ENCODE peak calls at places on chromosome 1, in nine cellular contexts. A is astrocyte of the spinal cord, S is sigmoid colon, N is brain microvascular endothelial cell, Z is left ventricle myocardium inferior, L is neural progenitor cell, U is uterus, R is prostate gland, O is GM10248. P is an unnamed sample.

GRCh38 chr1:17010601-17011438 is 908 bp downstream of the ATP13A2 start:
- DNase-seq in A (no peak), S (no peak), N (no peak), Z (peak; percentile 77), L (peak; percentile 23), U (peak; percentile 42), R (no peak), O (no peak), P (no peak)

GRCh38 chr1:153532161-153532560 is 3.6 kb downstream of the S100A6 start:
- DNase-seq in A (no peak), S (peak; percentile 41), N (no peak), Z (no peak), L (no peak), U (no peak), R (no peak), O (no peak), P (no peak)

GRCh38 chr1:213720032-213720431 is 267.7 kb upstream of the PROX1 start:
- DNase-seq in A (no peak), S (no peak), N (no peak), Z (no peak), L (no peak), U (no peak), R (no peak), O (no peak), P (no peak)

GRCh38 chr1:1170891-1171550 is 2.7 kb upstream of the TTLL10 start:
- DNase-seq in A (no peak), S (no peak), N (no peak), Z (no peak), L (peak; percentile 5), U (no peak), R (no peak), O (no peak), P (peak; percentile 10)

GRCh38 chr1:112517231-112517630 is 8.5 kb downstream of the WNT2B start:
- DNase-seq in A (no peak), S (no peak), N (no peak), Z (no peak), L (no peak), U (no peak), R (no peak), O (no peak), P (no peak)

GRCh38 chr1:206713070-206713469 is 28.4 kb downstream of the MAPKAPK2 start:
- DNase-seq in A (no peak), S (peak; percentile 52), N (no peak), Z (no peak), L (no peak), U (no peak), R (no peak), O (no peak), P (no peak)

GRCh38 chr1:2233997-2234761 is 6.1 kb downstream of the SKI start:
- DNase-seq in A (peak; percentile 75), S (peak; percentile 98), N (peak; percentile 74), Z (peak; percentile 89), L (no peak), U (peak; percentile 91), R (peak; percentile 85), O (peak; percentile 70), P (no peak)

GRCh38 chr1:232950919-232951579 is 638 bp downstream of the NTPCR start:
- DNase-seq in A (peak; percentile 26), S (no peak), N (peak; percentile 9), Z (no peak), L (peak; percentile 44), U (no peak), R (peak; percentile 9), O (peak; percentile 27), P (peak; percentile 15)

GRCh38 chr1:168170552-168171508 is 7.9 kb upstream of the TIPRL start:
- DNase-seq in A (no peak), S (no peak), N (no peak), Z (no peak), L (no peak), U (no peak), R (no peak), O (no peak), P (no peak)

GRCh38 chr1:39333296-39333695 is 128.8 kb downstream of the MACF1 start:
- DNase-seq in A (no peak), S (peak; percentile 74), N (no peak), Z (no peak), L (no peak), U (no peak), R (no peak), O (no peak), P (no peak)

GRCh38 chr1:26290416-26291261 is 10.8 kb downstream of the SH3BGRL3 start:
- DNase-seq in A (no peak), S (no peak), N (no peak), Z (no peak), L (no peak), U (no peak), R (no peak), O (peak; percentile 49), P (peak; percentile 12)

GRCh38 chr1:94345148-94345721 is 73.0 kb upstream of the ABCD3 start:
- DNase-seq in A (no peak), S (no peak), N (no peak), Z (no peak), L (no peak), U (no peak), R (no peak), O (no peak), P (no peak)

GRCh38 chr1:226974544-226975258 is 34.6 kb downstream of the COQ8A start:
- DNase-seq in A (no peak), S (peak; percentile 74), N (no peak), Z (peak; percentile 66), L (no peak), U (peak; percentile 53), R (no peak), O (no peak), P (no peak)

GRCh38 chr1:32874860-32875793 is 4.4 kb upstream of the FNDC5 start:
- DNase-seq in A (no peak), S (no peak), N (no peak), Z (no peak), L (no peak), U (no peak), R (no peak), O (no peak), P (no peak)

GRCh38 chr1:211378844-211379243 is 52.2 kb downstream of the TRAF5 start:
- DNase-seq in A (peak; percentile 49), S (no peak), N (peak; percentile 67), Z (no peak), L (no peak), U (no peak), R (no peak), O (no peak), P (no peak)

DNA sequence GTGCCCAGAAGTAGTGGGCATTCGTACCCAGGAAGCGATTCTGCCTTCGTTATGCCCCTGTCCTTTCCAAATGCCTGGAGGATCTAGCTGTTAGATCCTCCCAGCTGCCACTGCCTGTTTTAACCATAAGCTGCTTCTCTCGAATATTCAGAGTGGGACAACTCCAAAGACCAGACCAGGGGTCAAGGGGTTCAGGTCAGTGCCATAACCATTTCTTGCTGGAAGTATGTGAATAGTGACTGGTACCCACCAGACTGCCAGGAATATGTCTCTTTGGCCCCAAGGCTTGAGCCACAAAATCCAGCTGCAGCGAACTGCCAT is 914 bp upstream of the MTF1 start:
- DNase-seq in A (no peak), S (no peak), N (no peak), Z (no peak), L (no peak), U (no peak), R (no peak), O (no peak), P (no peak)
- TF ChIP-seq CTCF in A (no peak), S (peak; percentile 42), N (no peak), Z (peak; percentile 20), L (no peak), U (peak; percentile 2), R (no peak), O (no peak), P (no peak)

DNA sequence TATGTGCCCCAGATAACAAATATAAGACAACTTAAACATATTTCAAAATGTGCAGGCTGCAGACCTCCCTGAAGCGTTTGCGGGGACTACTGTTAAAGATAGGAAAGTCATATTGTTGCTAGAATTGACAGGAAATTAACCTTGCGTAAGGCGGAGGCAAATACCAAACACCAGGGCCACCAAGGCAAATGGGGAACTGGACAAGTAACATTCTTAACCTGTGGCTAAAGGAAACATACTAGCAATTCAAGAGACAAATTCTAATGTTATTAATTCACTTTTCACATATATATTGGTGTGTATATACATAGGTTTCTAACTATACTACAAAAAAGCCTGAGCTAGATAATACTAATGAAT is 6.8 kb downstream of the HAPLN2 start:
- DNase-seq in A (no peak), S (no peak), N (no peak), Z (no peak), L (no peak), U (no peak), R (no peak), O (no peak), P (no peak)
- TF ChIP-seq CTCF in A (no peak), S (no peak), N (no peak), Z (no peak), L (no peak), U (no peak), R (no peak), O (no peak), P (peak; percentile 48)

GRCh38 chr1:71630073-71630472 is 549.2 kb upstream of the ZRANB2 start:
- DNase-seq in A (no peak), S (no peak), N (no peak), Z (no peak), L (no peak), U (no peak), R (no peak), O (no peak), P (no peak)

GRCh38 chr1:71638081-71638766 is 557.4 kb upstream of the ZRANB2 start:
- DNase-seq in A (peak; percentile 68), S (no peak), N (peak; percentile 11), Z (no peak), L (no peak), U (no peak), R (no peak), O (no peak), P (no peak)

GRCh38 chr1:71640131-71640530 is 559.3 kb upstream of the ZRANB2 start:
- DNase-seq in A (no peak), S (no peak), N (no peak), Z (no peak), L (no peak), U (no peak), R (no peak), O (no peak), P (no peak)

GRCh38 chr1:71634159-71634558 is 553.3 kb upstream of the ZRANB2 start:
- DNase-seq in A (no peak), S (no peak), N (no peak), Z (no peak), L (no peak), U (no peak), R (no peak), O (no peak), P (no peak)
- TF ChIP-seq CTCF in A (no peak), S (no peak), N (no peak), Z (no peak), L (no peak), U (no peak), R (no peak), O (no peak), P (no peak)

DNA sequence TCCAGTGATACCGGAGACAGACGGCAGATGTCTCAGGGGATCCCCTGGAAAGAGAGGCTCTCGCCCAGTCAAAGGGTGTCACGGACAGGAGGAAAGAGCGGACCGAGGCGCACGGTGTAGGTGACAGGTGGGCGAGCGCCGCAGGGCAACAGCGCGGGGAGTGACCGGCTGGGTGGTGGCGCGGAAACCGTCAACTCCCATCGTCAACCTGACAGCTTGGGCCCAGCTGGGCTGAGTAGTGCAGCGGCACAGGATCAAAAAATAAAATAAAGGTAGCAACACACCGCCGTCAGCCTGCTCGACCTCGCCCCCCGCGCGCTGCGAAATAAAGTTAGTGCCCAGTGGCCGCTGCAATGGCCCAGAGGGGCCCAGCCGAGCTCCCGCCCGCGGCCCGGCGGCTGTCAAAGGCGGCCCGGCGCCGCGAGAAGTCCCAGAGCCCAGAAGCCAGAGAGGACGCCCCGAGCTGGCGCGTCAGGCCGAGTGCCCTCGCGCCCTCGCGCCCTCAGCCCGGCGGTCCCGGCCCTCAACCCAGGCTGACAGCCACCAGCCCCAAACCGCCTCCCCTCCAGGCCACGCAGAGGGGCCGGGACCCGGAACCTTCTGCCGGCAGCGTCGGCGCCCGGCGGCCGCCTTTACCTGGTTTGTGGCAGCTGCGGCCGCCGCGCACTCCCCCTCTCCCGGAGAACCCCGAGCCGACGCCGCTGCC is at the start of gene LYST:
- DNase-seq in A (peak; percentile 48), S (peak; percentile 79), N (peak; percentile 50), Z (peak; percentile 40), L (peak; percentile 71), U (peak; percentile 45), R (peak; percentile 46), O (peak; percentile 64), P (no peak)
- TF ChIP-seq CTCF in A (peak; percentile 62), S (peak; percentile 36), N (peak; percentile 75), Z (peak; percentile 39), L (no peak), U (peak; percentile 28), R (peak; percentile 54), O (peak; percentile 57), P (no peak)